ENCODE peak calls at places on chromosome 15, in ten cellular contexts. U is gastrocnemius medialis, E is tibial nerve, Z is HCT116, W is A549, Y is spleen, A is uterus, S is GM12878, K is breast epithelium, M is IMR-90. X is an unnamed sample.

GRCh38 chr15:70264014-70264492 is 166.3 kb upstream of the TLE3 start:
- DNase-seq in U (no peak), E (no peak), Z (no peak), W (no peak), Y (peak), A (peak), S (no peak), K (no peak), M (no peak), X (peak)

GRCh38 chr15:39919396-39919739 is 698 bp downstream of the GPR176 start:
- DNase-seq in U (no peak), E (no peak), Z (no peak), W (no peak), Y (no peak), A (no peak), S (no peak), K (no peak), M (no peak), X (no peak)

GRCh38 chr15:59918994-59919951 is 84.8 kb upstream of the FOXB1 start:
- DNase-seq in U (no peak), E (no peak), Z (no peak), W (peak), Y (no peak), A (no peak), S (peak), K (no peak), M (peak), X (no peak)

GRCh38 chr15:41779662-41780157 is 5.4 kb downstream of the MAPKBP1 start:
- DNase-seq in U (no peak), E (no peak), Z (no peak), W (no peak), Y (no peak), A (no peak), S (no peak), K (no peak), M (no peak), X (no peak)

GRCh38 chr15:33194704-33195261 is at the start of gene FMN1:
- DNase-seq in U (peak), E (peak), Z (peak), W (peak), Y (peak), A (peak), S (peak), K (peak), M (peak), X (peak)

GRCh38 chr15:38073278-38073930 is 139.0 kb downstream of the TMCO5A start:
- DNase-seq in U (no peak), E (no peak), Z (peak), W (peak), Y (no peak), A (no peak), S (no peak), K (no peak), M (peak), X (peak)

GRCh38 chr15:34815836-34816235 is 20.5 kb upstream of the ACTC1 start:
- DNase-seq in U (no peak), E (no peak), Z (no peak), W (no peak), Y (no peak), A (no peak), S (no peak), K (no peak), M (peak), X (no peak)

GRCh38 chr15:58410353-58410752 is 21.4 kb upstream of the LIPC start:
- DNase-seq in U (no peak), E (no peak), Z (no peak), W (no peak), Y (no peak), A (no peak), S (peak), K (no peak), M (peak), X (no peak)

GRCh38 chr15:42491540-42492225 is 742 bp upstream of the ZNF106 start:
- DNase-seq in U (no peak), E (no peak), Z (no peak), W (peak), Y (no peak), A (no peak), S (no peak), K (no peak), M (peak), X (no peak)

GRCh38 chr15:69852482-69853275 is 245.0 kb downstream of the TLE3 start:
- DNase-seq in U (no peak), E (no peak), Z (no peak), W (no peak), Y (peak), A (no peak), S (no peak), K (no peak), M (peak), X (no peak)

GRCh38 chr15:25774871-25775270 is 88.3 kb downstream of the ATP10A start:
- DNase-seq in U (no peak), E (no peak), Z (no peak), W (no peak), Y (no peak), A (no peak), S (no peak), K (no peak), M (no peak), X (no peak)

GRCh38 chr15:81049835-81050234 is 49.1 kb downstream of the TLNRD1 start:
- DNase-seq in U (no peak), E (no peak), Z (no peak), W (no peak), Y (no peak), A (no peak), S (no peak), K (no peak), M (no peak), X (no peak)

GRCh38 chr15:93835378-93835777 is 396.0 kb upstream of the MCTP2 start:
- DNase-seq in U (no peak), E (no peak), Z (no peak), W (no peak), Y (no peak), A (no peak), S (no peak), K (no peak), M (no peak), X (no peak)

GRCh38 chr15:33242165-33242564 is 47.7 kb upstream of the FMN1 start:
- DNase-seq in U (no peak), E (no peak), Z (no peak), W (peak), Y (no peak), A (no peak), S (no peak), K (peak), M (peak), X (no peak)

GRCh38 chr15:40257656-40258450 is 19.0 kb downstream of the PAK6 start:
- DNase-seq in U (no peak), E (no peak), Z (no peak), W (no peak), Y (no peak), A (no peak), S (no peak), K (no peak), M (peak), X (no peak)

GRCh38 chr15:94387854-94388441 is 156.6 kb downstream of the MCTP2 start:
- DNase-seq in U (no peak), E (no peak), Z (no peak), W (no peak), Y (peak), A (no peak), S (peak), K (no peak), M (no peak), X (peak)

GRCh38 chr15:76988874-76989780 is 5.8 kb upstream of the PSTPIP1 start:
- DNase-seq in U (no peak), E (peak), Z (no peak), W (no peak), Y (peak), A (no peak), S (no peak), K (no peak), M (no peak), X (no peak)

GRCh38 chr15:99504071-99504822 is 61.5 kb upstream of the MEF2A start:
- DNase-seq in U (no peak), E (no peak), Z (no peak), W (no peak), Y (no peak), A (no peak), S (no peak), K (no peak), M (no peak), X (peak)

GRCh38 chr15:99502661-99503060 is 63.1 kb upstream of the MEF2A start:
- DNase-seq in U (no peak), E (no peak), Z (no peak), W (no peak), Y (peak), A (no peak), S (no peak), K (no peak), M (no peak), X (no peak)

GRCh38 chr15:99503411-99503810 is 62.4 kb upstream of the MEF2A start:
- DNase-seq in U (no peak), E (no peak), Z (no peak), W (no peak), Y (no peak), A (no peak), S (no peak), K (no peak), M (no peak), X (no peak)

GRCh38 chr15:99504823-99505551 is 60.8 kb upstream of the MEF2A start:
- DNase-seq in U (no peak), E (no peak), Z (no peak), W (no peak), Y (peak), A (no peak), S (no peak), K (no peak), M (peak), X (no peak)

GRCh38 chr15:99502182-99502581 is 63.6 kb upstream of the MEF2A start:
- DNase-seq in U (no peak), E (no peak), Z (no peak), W (no peak), Y (no peak), A (no peak), S (peak), K (no peak), M (no peak), X (no peak)
- H3K27ac ChIP-seq in U (no peak), E (no peak), Z (no peak), W (no peak), Y (peak), A (no peak), S (peak), K (no peak), M (no peak), X (no peak)

DNA sequence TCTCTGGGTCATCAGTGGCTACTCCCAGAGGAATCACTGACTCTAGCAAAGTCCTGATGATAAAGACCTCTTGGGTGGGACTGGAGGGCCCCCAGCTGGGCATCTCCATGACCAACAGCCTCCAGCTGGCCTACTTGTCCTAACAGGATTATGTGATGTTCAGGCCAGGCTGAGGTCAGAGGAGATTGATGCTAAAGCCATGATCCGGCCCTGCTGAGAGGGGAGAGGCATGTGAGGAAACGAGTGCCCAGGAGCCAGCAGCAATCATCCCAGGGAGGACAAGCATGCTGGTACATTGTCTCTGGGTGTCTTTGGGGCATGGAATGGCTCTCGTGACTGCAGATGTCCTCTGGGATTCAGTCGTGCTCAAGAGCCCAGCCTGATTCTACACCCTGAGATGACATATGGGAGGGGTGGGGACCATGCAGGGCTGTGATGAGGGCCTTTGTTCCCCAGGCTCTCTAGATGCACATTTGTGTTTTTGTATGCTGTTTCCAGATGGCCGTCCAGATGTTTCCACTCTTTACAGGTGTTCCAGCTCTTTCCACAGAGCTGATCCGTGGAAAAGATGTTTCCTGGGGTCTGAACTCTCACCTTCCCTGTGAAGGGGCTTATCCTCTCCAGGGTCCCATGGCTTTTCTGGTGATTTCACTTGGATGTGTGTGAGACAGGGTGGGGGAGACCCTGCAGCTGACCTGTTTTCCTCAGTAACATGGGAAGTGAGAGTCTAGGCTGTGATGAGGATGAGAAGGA is 20.2 kb downstream of the SLC24A1 start:
- DNase-seq in U (no peak), E (no peak), Z (no peak), W (peak), Y (no peak), A (no peak), S (no peak), K (no peak), M (no peak), X (no peak)
- TF ChIP-seq POLR2A in U (no peak), E (no peak), Z (no peak), W (no peak), Y (no peak), A (no peak), S (peak), K (no peak), M (no peak), X (no peak)

GRCh38 chr15:57027596-57027995 is 109.2 kb downstream of the TCF12 start:
- DNase-seq in U (no peak), E (no peak), Z (no peak), W (no peak), Y (no peak), A (no peak), S (no peak), K (no peak), M (no peak), X (no peak)
- TF ChIP-seq CTCF in U (no peak), E (no peak), Z (no peak), W (no peak), Y (no peak), A (no peak), S (no peak), K (no peak), M (no peak), X (no peak)

DNA sequence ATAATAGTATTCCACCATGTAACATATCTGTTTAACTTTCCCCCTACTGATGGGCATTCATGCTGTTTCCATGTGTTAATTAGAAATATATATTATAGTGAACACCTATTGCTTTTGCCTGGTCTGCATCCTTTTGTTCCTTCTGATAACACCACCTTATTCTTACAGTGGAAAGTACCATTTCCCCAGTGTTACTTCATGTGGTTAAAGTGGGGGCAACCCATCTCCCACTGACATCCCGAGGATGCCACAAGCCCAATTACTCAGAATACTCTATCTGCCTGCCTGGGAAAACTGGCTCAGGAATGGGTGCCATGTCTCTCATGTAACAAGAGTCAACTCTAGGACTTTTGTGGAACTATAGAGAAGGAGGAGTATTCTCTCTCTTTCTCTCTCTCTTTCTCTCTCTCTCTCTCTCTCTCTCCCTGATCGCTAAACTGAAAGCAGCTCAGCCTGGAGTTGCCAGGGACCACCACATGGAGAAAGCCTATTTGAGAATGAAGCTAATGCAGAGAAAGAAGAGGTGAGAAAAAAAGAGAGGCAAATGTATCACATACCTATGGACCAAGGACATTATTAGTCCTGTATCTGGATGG is 66.4 kb upstream of the PPIB start:
- DNase-seq in U (no peak), E (no peak), Z (no peak), W (no peak), Y (no peak), A (no peak), S (no peak), K (no peak), M (no peak), X (no peak)
- H3K27ac ChIP-seq in U (no peak), E (no peak), Z (no peak), W (no peak), Y (no peak), A (no peak), S (no peak), K (no peak), M (no peak), X (no peak)

GRCh38 chr15:74870496-74871213 is 2.5 kb downstream of the SCAMP2 start:
- DNase-seq in U (no peak), E (no peak), Z (no peak), W (no peak), Y (no peak), A (no peak), S (no peak), K (peak), M (no peak), X (no peak)

GRCh38 chr15:74869726-74870407 is 3.3 kb downstream of the SCAMP2 start:
- DNase-seq in U (peak), E (peak), Z (no peak), W (no peak), Y (peak), A (peak), S (peak), K (peak), M (peak), X (peak)

GRCh38 chr15:74873756-74874424 is 725 bp upstream of the SCAMP2 start:
- DNase-seq in U (no peak), E (peak), Z (no peak), W (peak), Y (no peak), A (peak), S (no peak), K (peak), M (no peak), X (peak)

GRCh38 chr15:74872702-74873035 is 496 bp downstream of the SCAMP2 start:
- DNase-seq in U (no peak), E (no peak), Z (no peak), W (no peak), Y (no peak), A (no peak), S (no peak), K (no peak), M (no peak), X (no peak)

DNA sequence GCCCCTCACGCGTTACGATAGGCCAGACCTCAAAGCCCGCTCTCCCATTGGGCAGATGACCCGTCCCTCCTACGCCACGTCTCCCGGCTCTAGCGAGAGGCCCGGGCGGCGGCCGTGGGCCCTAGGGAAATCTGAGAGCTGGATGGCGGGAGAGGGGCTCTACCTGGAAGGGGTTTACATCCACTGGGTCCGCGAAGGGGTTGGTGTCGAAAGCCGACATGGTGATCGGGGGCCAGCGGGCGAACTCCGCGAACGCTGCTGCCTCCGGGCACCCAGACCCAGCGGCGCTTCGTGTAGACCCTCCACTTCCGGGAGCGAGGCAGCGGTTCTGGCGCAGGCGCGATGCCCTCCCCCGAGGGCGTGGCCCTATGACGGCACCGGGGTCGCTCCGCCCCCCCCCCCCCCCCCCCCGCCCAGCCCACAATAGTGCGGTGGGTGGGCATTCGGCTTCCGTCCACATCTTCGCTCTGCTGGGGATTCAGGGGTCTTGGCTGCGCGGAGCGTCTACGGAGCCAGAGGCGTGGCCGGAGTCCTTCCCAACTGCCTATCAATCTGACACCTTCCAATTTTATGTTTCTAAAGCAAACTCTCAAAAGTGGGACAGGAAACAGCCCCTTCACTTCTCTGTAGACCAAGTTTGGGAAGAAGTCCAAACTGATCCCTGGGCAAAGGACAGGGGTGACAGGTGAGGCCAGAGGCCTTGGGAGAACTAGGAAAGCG is at the start of gene SCAMP2:
- DNase-seq in U (peak), E (peak), Z (peak), W (peak), Y (peak), A (peak), S (peak), K (peak), M (peak), X (peak)
- TF ChIP-seq POLR2A in U (peak), E (peak), Z (peak), W (peak), Y (peak), A (no peak), S (peak), K (peak), M (peak), X (peak)

DNA sequence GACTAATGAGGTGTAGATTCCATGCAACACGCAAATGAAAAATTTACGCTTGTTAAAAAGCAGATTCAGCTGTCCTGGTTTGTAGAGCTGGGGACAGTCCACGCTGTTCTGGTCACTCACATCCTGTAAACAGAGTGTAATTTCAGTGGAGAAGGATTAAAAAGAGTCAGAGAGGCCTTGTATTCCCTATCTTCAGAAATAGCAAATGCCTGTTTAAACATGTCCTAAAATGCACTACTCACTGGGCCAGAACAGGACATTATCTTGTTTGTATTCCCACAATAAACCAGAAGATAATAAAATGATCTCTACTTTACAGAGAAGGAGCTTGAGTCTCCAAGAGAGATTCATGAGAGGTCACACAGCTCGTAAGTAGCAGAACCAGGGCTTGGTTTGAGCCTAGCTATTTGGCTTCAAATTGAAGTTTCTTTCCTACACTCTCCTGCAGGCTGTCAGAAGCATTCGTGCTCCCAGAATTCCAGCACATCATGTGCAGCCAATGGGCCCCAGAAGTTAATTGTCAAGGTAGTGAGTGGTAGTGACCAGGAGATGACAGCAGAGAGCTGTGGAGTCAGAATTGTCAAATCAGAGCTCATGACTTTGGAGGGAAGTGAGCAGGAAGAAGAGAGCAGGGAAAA is 242.5 kb downstream of the ATP8B4 start:
- DNase-seq in U (peak), E (no peak), Z (peak), W (peak), Y (no peak), A (peak), S (no peak), K (no peak), M (no peak), X (no peak)
- TF ChIP-seq CTCF in U (no peak), E (no peak), Z (peak), W (peak), Y (no peak), A (no peak), S (peak), K (no peak), M (peak), X (peak)

GRCh38 chr15:68114840-68115239 is 60.7 kb downstream of the PIAS1 start:
- DNase-seq in U (no peak), E (no peak), Z (no peak), W (no peak), Y (no peak), A (no peak), S (no peak), K (no peak), M (no peak), X (no peak)
- H3K27ac ChIP-seq in U (peak), E (peak), Z (no peak), W (no peak), Y (peak), A (peak), S (peak), K (no peak), M (no peak), X (no peak)

GRCh38 chr15:50765202-50765967 is at the start of gene SPPL2A:
- DNase-seq in U (peak), E (peak), Z (peak), W (peak), Y (peak), A (peak), S (no peak), K (peak), M (peak), X (peak)
- TF ChIP-seq POLR2A in U (peak), E (peak), Z (peak), W (peak), Y (peak), A (peak), S (peak), K (peak), M (peak), X (peak)